ENCODE peak calls at places on chromosomes 1 and 21, in nine cellular contexts. J is mesothelial cell of epicardium, K is kidney epithelial cell, C is sigmoid colon, Z is endothelial cell of umbilical vein, Q is osteoblast, I is nephron progenitor cell, U is endothelial cell, W is B cell. D is an unnamed sample.

GRCh38 chr1:244077473-244078220 is 26.6 kb downstream of the ZBTB18 start:
- DNase-seq in Q (no peak), K (no peak), I (no peak), Z (no peak), C (no peak), U (no peak), J (no peak), W (peak), D (no peak)

GRCh38 chr1:87327362-87328120 is 1.1 kb upstream of the LMO4 start:
- DNase-seq in I (peak), W (no peak), Z (no peak), J (no peak), K (no peak), C (no peak), Q (peak), U (no peak), D (no peak)

GRCh38 chr1:41740630-41741239 is 178.0 kb downstream of the HIVEP3 start:
- DNase-seq in I (no peak), C (no peak), Z (no peak), J (no peak), W (no peak), K (no peak), U (no peak), Q (no peak), D (no peak)

GRCh38 chr1:153541641-153542569 is 1.2 kb upstream of the S100A5 start:
- DNase-seq in Q (no peak), Z (no peak), U (no peak), W (no peak), C (no peak), I (no peak), J (no peak), K (no peak), D (no peak)

GRCh38 chr21:45269861-45270260 is 17.8 kb downstream of the POFUT2 start:
- DNase-seq in K (no peak), Z (no peak), J (no peak), U (no peak), C (peak), I (no peak), W (no peak), Q (peak), D (no peak)

GRCh38 chr1:11806307-11806936 is 431 bp downstream of the CLCN6 start:
- DNase-seq in C (peak), J (no peak), I (no peak), Q (no peak), W (no peak), Z (peak), U (no peak), K (no peak), D (no peak)

GRCh38 chr1:41466146-41466545 is 18.3 kb downstream of the EDN2 start:
- DNase-seq in W (no peak), Z (no peak), C (no peak), Q (no peak), U (no peak), J (no peak), K (no peak), I (no peak), D (no peak)

GRCh38 chr1:18618546-18619466 is 11.8 kb upstream of the PAX7 start:
- DNase-seq in I (no peak), Q (no peak), Z (no peak), U (no peak), W (no peak), C (no peak), J (no peak), K (peak), D (no peak)

GRCh38 chr1:34889705-34890104 is 30.2 kb upstream of the SMIM12 start:
- DNase-seq in K (no peak), I (no peak), C (no peak), W (no peak), U (no peak), J (no peak), Q (no peak), Z (no peak), D (no peak)

GRCh38 chr1:87155180-87155579 is 173.5 kb upstream of the LMO4 start:
- DNase-seq in W (no peak), Q (no peak), Z (no peak), J (no peak), I (no peak), C (no peak), K (no peak), U (no peak), D (no peak)

GRCh38 chr1:198922638-198923430 is 284.0 kb downstream of the PTPRC start:
- DNase-seq in Z (no peak), K (no peak), W (no peak), J (no peak), U (no peak), Q (no peak), I (no peak), C (no peak), D (no peak)

GRCh38 chr1:75908717-75909152 is 23.5 kb downstream of the ASB17 start:
- DNase-seq in K (peak), Z (peak), J (no peak), U (peak), C (no peak), I (peak), Q (peak), W (no peak), D (no peak)

GRCh38 chr1:154906621-154907081 is 29.9 kb downstream of the PMVK start:
- DNase-seq in U (no peak), K (no peak), Z (no peak), J (no peak), Q (no peak), I (no peak), W (no peak), C (peak), D (no peak)

GRCh38 chr1:212701910-212702309 is 2.3 kb upstream of the BATF3 start:
- DNase-seq in Z (no peak), Q (no peak), C (no peak), J (no peak), W (no peak), U (no peak), I (no peak), K (no peak), D (no peak)

GRCh38 chr1:85612704-85613361 is 32.3 kb downstream of the CCN1 start:
- DNase-seq in U (no peak), Z (peak), W (no peak), I (no peak), C (no peak), Q (peak), J (no peak), K (peak), D (no peak)

GRCh38 chr1:118116909-118117308 is 68.1 kb downstream of the SPAG17 start:
- DNase-seq in C (no peak), J (no peak), Z (no peak), I (no peak), Q (no peak), U (no peak), K (no peak), W (no peak), D (no peak)

GRCh38 chr21:26753822-26754221 is 91.4 kb downstream of the ADAMTS1 start:
- DNase-seq in J (no peak), Z (no peak), U (no peak), Q (no peak), I (no peak), C (no peak), K (no peak), W (no peak), D (no peak)

GRCh38 chr21:38569733-38570132 is 71.5 kb upstream of the ERG start:
- DNase-seq in W (no peak), U (no peak), J (no peak), Q (no peak), C (no peak), K (no peak), I (no peak), Z (no peak), D (no peak)

GRCh38 chr21:42479582-42479981 is 16.4 kb downstream of the RSPH1 start:
- DNase-seq in W (no peak), C (no peak), K (no peak), I (no peak), Q (no peak), J (no peak), U (no peak), Z (no peak), D (no peak)

GRCh38 chr1:12620142-12620865 is 2.3 kb upstream of the DHRS3 start:
- DNase-seq in W (no peak), C (no peak), I (no peak), J (no peak), Q (no peak), K (no peak), U (no peak), Z (no peak), D (no peak)

GRCh38 chr1:206578115-206578935 is 33.9 kb downstream of the EIF2D start:
- DNase-seq in K (no peak), C (no peak), I (no peak), Q (no peak), J (no peak), Z (no peak), U (no peak), W (no peak), D (no peak)

GRCh38 chr1:50329332-50329932 is 93.8 kb downstream of the DMRTA2 start:
- DNase-seq in U (no peak), W (no peak), C (no peak), I (no peak), Q (no peak), Z (no peak), K (no peak), J (no peak), D (no peak)

GRCh38 chr1:206020393-206021007 is 3.2 kb downstream of the CTSE start:
- DNase-seq in J (no peak), Z (no peak), W (no peak), U (no peak), I (no peak), K (no peak), C (no peak), Q (no peak), D (no peak)

GRCh38 chr1:68028566-68028965 is 21.9 kb downstream of the DIRAS3 start:
- DNase-seq in J (no peak), Q (no peak), I (no peak), U (no peak), W (no peak), C (no peak), K (no peak), Z (no peak), D (no peak)

GRCh38 chr1:24535021-24535424 is 20.9 kb upstream of the NCMAP start:
- DNase-seq in C (no peak), Q (no peak), W (peak), I (no peak), K (no peak), J (no peak), U (no peak), Z (no peak), D (peak)

GRCh38 chr1:222877854-222878253 is 63.0 kb downstream of the DISP1 start:
- DNase-seq in I (no peak), Q (no peak), Z (no peak), K (no peak), J (no peak), W (no peak), U (no peak), C (no peak), D (no peak)

GRCh38 chr1:153493343-153493960 is 33.0 kb upstream of the S100A7 start:
- DNase-seq in U (no peak), K (no peak), W (no peak), I (no peak), Z (no peak), Q (no peak), C (peak), J (no peak), D (no peak)

GRCh38 chr1:169924829-169925228 is 31.1 kb upstream of the SCYL3 start:
- DNase-seq in U (no peak), W (no peak), Q (no peak), K (no peak), I (no peak), C (no peak), Z (no peak), J (no peak), D (no peak)

GRCh38 chr1:169931795-169932195 is 38.1 kb upstream of the SCYL3 start:
- DNase-seq in U (no peak), J (no peak), W (no peak), I (no peak), Q (no peak), K (no peak), C (no peak), Z (no peak), D (no peak)

GRCh38 chr1:169929210-169929526 is 35.5 kb upstream of the SCYL3 start:
- DNase-seq in C (no peak), Q (no peak), I (no peak), Z (no peak), U (no peak), K (no peak), W (no peak), J (no peak), D (no peak)

GRCh38 chr1:169925505-169926482 is 32.1 kb upstream of the SCYL3 start:
- DNase-seq in Z (no peak), I (no peak), K (no peak), C (no peak), W (no peak), Q (no peak), U (no peak), J (no peak), D (no peak)

DNA sequence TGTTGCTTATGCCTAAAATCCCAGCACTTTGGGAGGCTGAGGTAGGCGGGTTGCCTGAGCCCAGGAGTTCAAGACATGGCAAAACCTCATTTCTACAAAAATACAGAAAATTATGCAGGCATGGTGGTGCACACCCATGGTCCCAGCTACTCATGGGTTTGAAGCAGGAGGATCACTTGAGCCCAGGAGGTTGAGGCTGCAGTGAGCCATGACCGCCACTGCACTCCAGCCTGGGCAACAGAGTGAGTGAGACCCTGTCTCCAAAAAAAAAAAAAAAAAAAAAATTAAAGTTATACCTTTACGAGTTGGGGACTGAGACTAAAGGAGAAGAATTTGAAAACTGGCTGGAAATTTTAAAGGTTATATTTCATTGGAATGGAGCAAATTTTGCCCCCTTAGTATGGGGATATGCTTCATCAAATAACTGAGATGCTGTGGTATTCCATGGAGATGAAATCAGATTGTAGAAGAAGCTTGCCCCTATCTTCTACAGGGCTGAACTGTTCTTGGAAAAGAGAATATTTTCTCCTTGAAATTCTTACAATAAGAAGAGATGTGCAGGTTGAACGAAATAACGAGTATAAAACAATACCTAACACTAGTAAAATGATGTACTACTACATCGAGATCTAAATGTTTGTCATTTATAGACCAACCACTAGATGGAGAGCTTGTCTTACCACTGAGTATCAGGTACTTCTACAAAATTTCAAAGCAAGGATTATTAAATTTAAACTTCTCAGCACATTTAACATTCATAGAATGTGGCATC is 34.9 kb upstream of the SCYL3 start:
- DNase-seq in W (peak), C (no peak), K (no peak), U (no peak), Z (peak), J (no peak), Q (no peak), I (no peak), D (no peak)
- TF ChIP-seq CTCF in W (peak), C (no peak), K (peak), U (peak), Z (peak), J (peak), Q (peak), I (peak), D (peak)

GRCh38 chr1:9106286-9106685 is 22.6 kb downstream of the GPR157 start:
- DNase-seq in K (no peak), I (no peak), W (no peak), C (peak), Q (peak), J (no peak), U (no peak), Z (no peak), D (no peak)
- TF ChIP-seq CTCF in K (no peak), I (no peak), W (no peak), C (no peak), Q (no peak), J (no peak), U (no peak), Z (no peak), D (no peak)

GRCh38 chr1:80673935-80674597 is 1126.7 kb upstream of the ADGRL2 start:
- DNase-seq in Z (no peak), W (no peak), U (no peak), I (no peak), K (no peak), C (no peak), Q (no peak), J (no peak), D (no peak)

GRCh38 chr1:80666073-80666472 is 1134.7 kb upstream of the ADGRL2 start:
- DNase-seq in Z (no peak), W (no peak), C (no peak), U (no peak), K (no peak), Q (no peak), J (no peak), I (no peak), D (no peak)

DNA sequence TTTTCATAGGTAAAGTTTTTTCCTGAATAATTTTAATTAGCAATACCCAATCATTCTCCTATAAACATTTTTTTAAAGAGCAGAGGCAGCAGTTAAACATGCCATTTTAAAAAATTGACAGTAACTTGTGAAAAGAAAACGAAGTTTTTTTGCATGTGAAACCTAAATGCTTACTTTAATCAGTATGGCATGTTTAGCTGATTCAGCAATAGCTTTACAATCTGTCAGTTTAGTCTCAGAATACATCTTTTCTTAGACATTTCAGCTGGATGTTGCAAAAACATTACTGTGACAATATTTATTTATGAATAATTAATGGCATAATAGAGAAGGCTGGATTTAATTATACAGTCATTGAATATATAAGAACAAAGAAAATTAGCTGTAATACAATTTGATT is 1132.4 kb upstream of the ADGRL2 start:
- DNase-seq in I (no peak), W (no peak), Q (no peak), J (no peak), C (no peak), U (no peak), K (no peak), Z (no peak), D (no peak)
- TF ChIP-seq CTCF in I (no peak), W (no peak), Q (no peak), J (no peak), C (no peak), U (no peak), K (no peak), Z (no peak), D (no peak)

GRCh38 chr1:9652379-9653194 is 1.1 kb downstream of the PIK3CD start:
- DNase-seq in K (no peak), W (peak), C (no peak), I (peak), J (no peak), Z (no peak), U (peak), Q (peak), D (peak)

GRCh38 chr1:9653783-9654517 is 2.4 kb downstream of the PIK3CD start:
- DNase-seq in C (no peak), W (no peak), Z (no peak), J (no peak), Q (peak), U (no peak), I (no peak), K (no peak), D (peak)

GRCh38 chr1:9653195-9653782 is 1.8 kb downstream of the PIK3CD start:
- DNase-seq in J (no peak), I (no peak), U (no peak), Z (no peak), K (no peak), W (peak), C (no peak), Q (peak), D (peak)

GRCh38 chr1:9651565-9652378 is at the start of gene PIK3CD:
- DNase-seq in I (peak), K (no peak), U (peak), W (peak), Q (peak), J (peak), Z (no peak), C (no peak), D (peak)

DNA sequence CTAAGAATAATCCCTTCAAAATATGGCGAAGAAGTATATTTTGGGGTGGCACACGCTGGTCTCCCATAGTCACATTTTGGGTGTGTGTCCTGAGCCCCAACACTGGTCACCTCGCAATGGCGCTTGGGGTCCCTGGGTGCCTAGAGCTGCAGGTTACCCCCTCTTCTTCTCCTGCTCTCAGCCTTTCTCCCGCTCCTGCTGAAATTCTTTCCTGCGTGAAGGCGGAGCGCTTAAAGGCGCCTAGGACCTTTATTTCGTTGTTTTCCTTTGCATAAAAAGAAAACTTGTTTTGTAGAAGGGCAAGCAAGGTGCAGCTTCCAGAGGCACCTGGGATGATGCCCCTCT is 339 bp upstream of the PIK3CD start:
- DNase-seq in C (no peak), Z (no peak), U (no peak), W (no peak), J (no peak), Q (no peak), K (no peak), I (no peak), D (no peak)
- TF ChIP-seq CTCF in C (no peak), Z (no peak), U (no peak), W (no peak), J (no peak), Q (no peak), K (no peak), I (no peak), D (no peak)

GRCh38 chr1:10597492-10597891 is 122.7 kb downstream of the PEX14 start:
- DNase-seq in W (no peak), K (no peak), U (no peak), C (no peak), Q (no peak), I (no peak), J (no peak), Z (no peak), D (no peak)
- TF ChIP-seq CTCF in W (no peak), K (no peak), U (no peak), C (no peak), Q (no peak), I (no peak), J (no peak), Z (no peak), D (no peak)

GRCh38 chr21:30207252-30207579 is 8.7 kb downstream of the CLDN8 start:
- DNase-seq in Q (no peak), W (no peak), C (no peak), I (no peak), K (no peak), U (no peak), Z (no peak), J (no peak), D (no peak)

GRCh38 chr21:30209571-30209970 is 6.3 kb downstream of the CLDN8 start:
- DNase-seq in J (no peak), I (no peak), Z (no peak), K (no peak), W (no peak), C (no peak), Q (no peak), U (no peak), D (no peak)

GRCh38 chr21:30206551-30207251 is 9.2 kb downstream of the CLDN8 start:
- DNase-seq in Z (no peak), Q (peak), K (no peak), U (no peak), W (no peak), C (no peak), J (no peak), I (no peak), D (no peak)
- TF ChIP-seq CTCF in Z (no peak), Q (no peak), K (no peak), U (no peak), W (no peak), C (no peak), J (no peak), I (no peak), D (no peak)

GRCh38 chr1:91600431-91601330 is 100.0 kb downstream of the CDC7 start:
- DNase-seq in Q (no peak), W (no peak), Z (no peak), J (no peak), K (no peak), C (no peak), U (no peak), I (no peak), D (no peak)
- TF ChIP-seq CTCF in Q (no peak), W (no peak), Z (no peak), J (no peak), K (no peak), C (no peak), U (no peak), I (no peak), D (no peak)